ENCODE peak calls at places on chromosome 1, in four cellular contexts. N is AG04450; O is stimulated activated effector memory CD8-positive, alpha-beta T cell treated with anti-CD3 and anti-CD28 coated beads, Interleukin-12 subunit alpha, Interleukin-12 subunit beta, amount 100 ng/mL, for 72 hours; K is MCF 10A. I is an unnamed sample.

GRCh38 chr1:201310986-201311355 is 27.7 kb downstream of the PKP1 start:
- DNase-seq in N (no peak), O (no peak), K (peak; percentile 99), I (no peak)

GRCh38 chr1:168390261-168390660 is 109.6 kb downstream of the TBX19 start:
- DNase-seq in N (no peak), O (no peak), K (peak; percentile 61), I (no peak)

GRCh38 chr1:198598796-198599321 is 40.0 kb upstream of the PTPRC start:
- DNase-seq in N (no peak), O (no peak), K (no peak), I (no peak)

GRCh38 chr1:232033285-232033684 is 406.7 kb downstream of the DISC1 start:
- DNase-seq in N (no peak), O (no peak), K (no peak), I (no peak)

GRCh38 chr1:15214507-15214906 is 32.5 kb upstream of the FHAD1 start:
- DNase-seq in N (peak; percentile 21), O (no peak), K (no peak), I (no peak)

GRCh38 chr1:167428418-167428817 is 89.9 kb downstream of the CD247 start:
- DNase-seq in N (no peak), O (no peak), K (no peak), I (no peak)

GRCh38 chr1:24018611-24019580 is 38.8 kb upstream of the SRSF10 start:
- DNase-seq in N (peak; percentile 99), O (no peak), K (peak; percentile 99), I (peak; percentile 83)

GRCh38 chr1:22944656-22945055 is 28.0 kb downstream of the LACTBL1 start:
- DNase-seq in N (no peak), O (no peak), K (no peak), I (no peak)

GRCh38 chr1:201275266-201275666 is 8.0 kb upstream of the PKP1 start:
- DNase-seq in N (no peak), O (no peak), K (peak; percentile 100), I (peak; percentile 60)

GRCh38 chr1:28835237-28835650 is 23.3 kb downstream of the OPRD1 start:
- DNase-seq in N (no peak), O (no peak), K (no peak), I (no peak)

GRCh38 chr1:107525146-107525545 is 384.3 kb downstream of the NTNG1 start:
- DNase-seq in N (no peak), O (no peak), K (peak; percentile 40), I (no peak)

GRCh38 chr1:117612517-117613248 is 6.8 kb downstream of the TENT5C start:
- DNase-seq in N (peak; percentile 58), O (no peak), K (peak; percentile 69), I (peak; percentile 45)